ENCODE peak calls at places on chromosomes 12 and 14, in six cellular contexts. S is pancreas, U is brain microvascular endothelial cell, E is GM23338, L is ovary, M is heart right ventricle. R is an unnamed sample.

GRCh38 chr14:85418716-85419115 is 111.2 kb upstream of the FLRT2 start:
- DNase-seq in M (no peak), U (no peak), L (no peak), S (no peak), E (no peak), R (no peak)

GRCh38 chr12:27539191-27539631 is 15.2 kb downstream of the PPFIBP1 start:
- DNase-seq in E (no peak), L (no peak), S (no peak), U (peak; percentile 40), M (no peak), R (no peak)

GRCh38 chr14:36684946-36685345 is 23.3 kb downstream of the PAX9 start:
- DNase-seq in U (no peak), S (no peak), M (no peak), E (no peak), L (no peak), R (no peak)

GRCh38 chr12:80356092-80356491 is 87.9 kb upstream of the PTPRQ start:
- DNase-seq in U (no peak), S (no peak), L (no peak), M (no peak), E (no peak), R (no peak)

GRCh38 chr14:98954347-98955000 is 317.5 kb downstream of the BCL11B start:
- DNase-seq in E (no peak), S (no peak), L (no peak), M (no peak), U (no peak), R (no peak)

GRCh38 chr14:82060219-82060618 is 526.6 kb upstream of the SEL1L start:
- DNase-seq in E (peak; percentile 82), S (no peak), U (no peak), M (no peak), L (no peak), R (no peak)

GRCh38 chr12:49622501-49623141 is 740 bp upstream of the PRPF40B start:
- DNase-seq in M (no peak), L (no peak), S (peak; percentile 55), U (no peak), E (peak; percentile 64), R (peak; percentile 75)

GRCh38 chr12:112419269-112420133 is 754 bp downstream of the PTPN11 start:
- DNase-seq in E (peak; percentile 85), L (peak; percentile 73), M (peak; percentile 65), U (peak; percentile 72), S (peak; percentile 75), R (peak; percentile 73)

GRCh38 chr12:57452181-57452936 is 2.7 kb upstream of the INHBE start:
- DNase-seq in U (peak; percentile 84), S (no peak), E (peak; percentile 27), M (peak; percentile 75), L (no peak), R (no peak)

GRCh38 chr12:70185301-70185700 is 57.9 kb upstream of the CNOT2 start:
- DNase-seq in U (no peak), S (no peak), M (no peak), E (no peak), L (no peak), R (no peak)

GRCh38 chr14:92959189-92959531 is 36.2 kb downstream of the CHGA start:
- DNase-seq in U (no peak), L (no peak), E (no peak), S (no peak), M (no peak), R (no peak)

GRCh38 chr14:92958373-92959188 is 35.6 kb downstream of the CHGA start:
- DNase-seq in L (no peak), E (no peak), S (no peak), U (no peak), M (no peak), R (no peak)

GRCh38 chr14:92954933-92955332 is 32.0 kb downstream of the CHGA start:
- DNase-seq in L (no peak), M (no peak), E (no peak), U (no peak), S (no peak), R (no peak)

GRCh38 chr14:92955381-92955780 is 32.4 kb downstream of the CHGA start:
- DNase-seq in E (no peak), L (no peak), S (no peak), M (no peak), U (no peak), R (no peak)

DNA sequence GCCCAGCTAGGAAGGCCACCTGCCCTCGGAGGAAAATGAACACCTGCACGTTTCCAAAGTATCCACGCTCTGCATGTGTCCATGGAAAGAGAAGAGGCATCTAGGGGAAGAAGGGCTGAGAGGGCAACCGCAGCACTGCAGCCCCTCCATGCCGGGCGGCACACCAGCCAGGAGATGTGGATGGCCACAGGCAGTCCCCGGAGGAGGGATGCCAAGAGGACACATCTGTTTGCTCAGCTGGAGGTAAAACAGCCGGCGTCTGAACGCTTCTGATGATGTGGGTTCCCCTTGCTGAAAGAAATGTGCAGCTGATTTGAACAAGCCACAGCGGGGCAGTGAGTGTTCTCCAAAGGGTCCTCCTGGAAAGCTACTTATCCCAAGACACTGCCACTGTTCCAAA is 34.0 kb downstream of the CHGA start:
- DNase-seq in M (no peak), U (no peak), S (no peak), E (no peak), L (no peak), R (no peak)
- H3K27me3 ChIP-seq in M (no peaks in the 10 kb centered on the region), U (no peaks in the 10 kb centered on the region), S (no peaks in the 10 kb centered on the region), E (no peaks in the 10 kb centered on the region), L (no peaks in the 10 kb centered on the region), R (no peaks in the 10 kb centered on the region)

GRCh38 chr12:124172646-124173045 is 122.2 kb upstream of the RFLNA start:
- DNase-seq in M (no peak), E (no peak), U (no peak), L (no peak), S (no peak), R (no peak)

GRCh38 chr12:124168016-124168415 is 126.9 kb upstream of the RFLNA start:
- DNase-seq in M (no peak), U (no peak), E (no peak), L (no peak), S (no peak), R (no peak)

GRCh38 chr12:124171231-124171985 is 123.5 kb upstream of the RFLNA start:
- DNase-seq in M (no peak), U (no peak), S (no peak), L (no peak), E (no peak), R (no peak)

GRCh38 chr12:124169577-124169976 is 125.3 kb upstream of the RFLNA start:
- DNase-seq in L (no peak), S (no peak), E (no peak), U (no peak), M (no peak), R (no peak)

DNA sequence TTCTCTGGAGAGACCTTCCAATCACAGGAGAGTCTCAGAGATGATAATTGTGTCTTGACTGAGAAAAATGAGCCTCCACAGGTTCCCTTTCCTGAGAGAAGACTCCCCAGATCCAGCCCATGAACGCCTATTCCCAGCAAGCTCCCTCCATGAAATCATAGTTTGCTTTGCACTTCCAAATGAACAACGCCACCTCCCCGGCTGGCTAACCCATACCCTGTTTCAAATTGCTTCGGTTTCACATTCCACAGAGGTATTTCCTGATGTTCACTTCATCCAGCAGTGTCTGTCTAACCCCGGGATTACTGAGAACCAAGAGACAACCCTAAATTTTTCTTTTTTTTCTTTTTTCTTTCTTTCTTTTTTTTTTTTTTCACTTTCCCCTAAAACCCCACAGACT is 124.1 kb upstream of the RFLNA start:
- DNase-seq in S (no peak), M (no peak), L (no peak), U (no peak), E (no peak), R (no peak)
- H3K27me3 ChIP-seq in S (no peaks in the 10 kb centered on the region), M (no peaks in the 10 kb centered on the region), L (no peaks in the 10 kb centered on the region), U (no peaks in the 10 kb centered on the region), E (no peaks in the 10 kb centered on the region), R (no peaks in the 10 kb centered on the region)

GRCh38 chr12:131349397-131350127 is 361.3 kb upstream of the SFSWAP start:
- DNase-seq in E (no peak), S (no peak), M (no peak), L (no peak), U (no peak), R (no peak)

GRCh38 chr12:131347732-131348131 is 363.2 kb upstream of the SFSWAP start:
- DNase-seq in E (no peak), U (no peak), M (no peak), L (no peak), S (no peak), R (no peak)

GRCh38 chr12:131347345-131347714 is 363.6 kb upstream of the SFSWAP start:
- DNase-seq in L (no peak), S (no peak), U (no peak), E (no peak), M (no peak), R (no peak)

GRCh38 chr12:131346578-131347344 is 364.1 kb upstream of the SFSWAP start:
- DNase-seq in L (no peak), U (no peak), E (no peak), M (no peak), S (no peak), R (no peak)

DNA sequence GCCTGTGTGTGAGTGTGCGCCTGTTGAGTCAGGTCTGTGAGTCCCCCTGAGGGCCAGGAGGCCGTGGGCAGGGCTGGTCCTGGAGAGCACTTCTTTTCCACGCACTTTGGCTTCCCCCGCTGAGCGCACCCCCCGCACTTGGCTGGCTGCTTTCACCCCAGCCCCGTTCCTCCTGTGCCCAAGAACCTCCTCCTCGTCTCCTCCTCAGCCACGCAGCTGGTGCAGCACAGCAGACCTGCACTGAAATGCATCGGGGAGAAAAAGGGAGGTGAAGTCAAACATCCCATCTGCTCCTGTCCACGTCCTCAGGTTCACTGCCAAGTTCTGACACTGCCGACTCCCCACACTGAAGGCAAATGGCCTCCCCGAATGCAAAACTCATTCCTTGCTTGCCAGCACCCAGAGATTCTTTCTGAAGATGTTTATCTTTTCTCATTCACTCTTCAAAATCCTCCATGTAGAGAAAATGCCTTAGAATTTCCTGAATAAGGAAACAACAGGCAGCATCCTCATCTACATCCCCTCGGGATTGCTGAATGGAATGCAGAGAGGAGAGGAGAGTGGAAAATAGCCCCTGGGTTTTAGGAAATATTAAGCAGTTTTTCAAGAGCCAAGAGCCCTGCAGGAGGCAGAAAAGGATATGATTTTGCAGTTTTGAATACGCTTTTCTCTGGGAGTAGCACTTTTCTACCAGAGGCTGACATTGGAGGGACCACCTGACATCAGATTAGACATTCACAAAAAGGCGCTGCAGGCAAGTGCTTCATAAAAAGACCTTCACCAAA is 362.5 kb upstream of the SFSWAP start:
- DNase-seq in E (no peak), M (no peak), S (no peak), L (no peak), U (no peak), R (no peak)
- H3K27me3 ChIP-seq in E (no peaks in the 10 kb centered on the region), M (peaks cover 18% of the 10 kb centered on the region), S (no peaks in the 10 kb centered on the region), L (no peaks in the 10 kb centered on the region), U (no peaks in the 10 kb centered on the region), R (no peaks in the 10 kb centered on the region)

DNA sequence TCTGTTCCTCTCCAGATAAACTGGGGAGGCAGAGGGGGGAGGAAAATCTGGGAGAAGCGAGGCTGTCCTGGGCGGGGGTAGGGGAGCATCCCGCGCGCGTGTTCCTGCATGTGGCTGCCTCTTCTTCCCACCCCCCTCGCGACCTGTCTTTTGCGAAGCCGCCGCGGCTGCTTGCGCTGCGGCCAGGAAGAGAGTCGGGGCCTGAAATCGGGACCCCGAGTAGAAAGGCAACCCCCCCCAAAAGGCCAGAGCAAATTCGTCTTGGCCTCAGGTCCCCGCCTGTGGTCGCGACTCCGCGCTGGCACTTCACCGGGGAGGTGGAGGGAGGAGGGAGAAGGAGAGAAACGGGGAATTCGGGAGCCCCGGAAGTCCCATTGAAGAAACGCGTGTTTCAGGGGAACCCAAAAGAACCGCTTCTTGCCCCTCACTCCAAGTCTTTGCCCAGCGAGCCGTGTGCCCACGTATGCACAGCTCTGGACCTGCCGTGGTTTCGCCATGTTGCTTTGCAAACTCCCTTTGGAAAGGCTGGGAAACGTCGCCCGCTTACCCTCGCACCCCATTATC is 916 bp downstream of the CCND2 start:
- DNase-seq in U (no peak), S (peak; percentile 28), M (no peak), L (peak; percentile 44), E (peak; percentile 61), R (peak; percentile 70)
- H3K27me3 ChIP-seq in U (peaks cover 62% of the 10 kb centered on the region), S (no peaks in the 10 kb centered on the region), M (no peaks in the 10 kb centered on the region), L (no peaks in the 10 kb centered on the region), E (peaks cover 13% of the 10 kb centered on the region), R (no peaks in the 10 kb centered on the region)

GRCh38 chr12:47995976-47996375 is 8.3 kb downstream of the COL2A1 start:
- DNase-seq in S (peak; percentile 32), E (no peak), U (peak; percentile 22), L (peak; percentile 56), M (peak; percentile 31), R (no peak)
- H3K27me3 ChIP-seq in S (no peaks in the 10 kb centered on the region), E (peaks cover 58% of the 10 kb centered on the region), U (peaks cover 4% of the 10 kb centered on the region), L (no peaks in the 10 kb centered on the region), M (peaks cover 23% of the 10 kb centered on the region), R (no peaks in the 10 kb centered on the region)